ENCODE peak calls at places on chromosomes 5 and 9, in ten cellular contexts. One of them, this sample, is unnamed.

GRCh38 chr5:125477586-125477975 is 731.1 kb upstream of the ZNF608 start:
- DNase-seq in HT1080: no peak
- DNase-seq in stimulated activated CD4-positive, alpha-beta T cell treated with anti-CD3 and anti-CD28 coated beads, Interleukin-1b, Interleukin-23, amount 100 ng/mL, for 24 hours: no peak
- DNase-seq in activated CD8-positive, alpha-beta memory T cell treated with anti-CD3 and anti-CD28 coated beads for 48 hours: no peak
- DNase-seq in AG10803: no peak
- DNase-seq in stimulated activated CD8-positive, alpha-beta memory T cell treated with anti-CD3 and anti-CD28 coated beads, Interleukin-15, amount 100 ng/mL, for 4 hours: no peak
- DNase-seq in dermis microvascular lymphatic vessel endothelial cell: no peak
- DNase-seq in substantia nigra: no peak
- DNase-seq in H9: no peak
- DNase-seq in GM12892: no peak
- DNase-seq in this sample: no peak

GRCh38 chr9:128252317-128253139 is 23.3 kb downstream of the GOLGA2 start:
- DNase-seq in GM12892: no peak
- DNase-seq in AG10803: no peak
- DNase-seq in stimulated activated CD8-positive, alpha-beta memory T cell treated with anti-CD3 and anti-CD28 coated beads, Interleukin-15, amount 100 ng/mL, for 4 hours: no peak
- DNase-seq in dermis microvascular lymphatic vessel endothelial cell: no peak
- DNase-seq in stimulated activated CD4-positive, alpha-beta T cell treated with anti-CD3 and anti-CD28 coated beads, Interleukin-1b, Interleukin-23, amount 100 ng/mL, for 24 hours: no peak
- DNase-seq in H9: no peak
- DNase-seq in substantia nigra: no peak
- DNase-seq in activated CD8-positive, alpha-beta memory T cell treated with anti-CD3 and anti-CD28 coated beads for 48 hours: no peak
- DNase-seq in HT1080: no peak
- DNase-seq in this sample: no peak

GRCh38 chr9:70161414-70161732 is 97.4 kb upstream of the SMC5 start:
- DNase-seq in H9: no peak
- DNase-seq in GM12892: no peak
- DNase-seq in dermis microvascular lymphatic vessel endothelial cell: no peak
- DNase-seq in HT1080: no peak
- DNase-seq in activated CD8-positive, alpha-beta memory T cell treated with anti-CD3 and anti-CD28 coated beads for 48 hours: no peak
- DNase-seq in stimulated activated CD8-positive, alpha-beta memory T cell treated with anti-CD3 and anti-CD28 coated beads, Interleukin-15, amount 100 ng/mL, for 4 hours: no peak
- DNase-seq in stimulated activated CD4-positive, alpha-beta T cell treated with anti-CD3 and anti-CD28 coated beads, Interleukin-1b, Interleukin-23, amount 100 ng/mL, for 24 hours: no peak
- DNase-seq in AG10803: no peak
- DNase-seq in substantia nigra: no peak
- DNase-seq in this sample: no peak

GRCh38 chr9:105447386-105447813 is 434 bp upstream of the FSD1L start:
- DNase-seq in stimulated activated CD8-positive, alpha-beta memory T cell treated with anti-CD3 and anti-CD28 coated beads, Interleukin-15, amount 100 ng/mL, for 4 hours: no peak
- DNase-seq in stimulated activated CD4-positive, alpha-beta T cell treated with anti-CD3 and anti-CD28 coated beads, Interleukin-1b, Interleukin-23, amount 100 ng/mL, for 24 hours: no peak
- DNase-seq in GM12892: no peak
- DNase-seq in AG10803: no peak
- DNase-seq in activated CD8-positive, alpha-beta memory T cell treated with anti-CD3 and anti-CD28 coated beads for 48 hours: no peak
- DNase-seq in dermis microvascular lymphatic vessel endothelial cell: no peak
- DNase-seq in HT1080: no peak
- DNase-seq in H9: no peak
- DNase-seq in substantia nigra: no peak
- DNase-seq in this sample: no peak

GRCh38 chr5:7850533-7851239 is at the start of gene CFAP90:
- DNase-seq in H9: peak; percentile 93
- DNase-seq in GM12892: no peak
- DNase-seq in dermis microvascular lymphatic vessel endothelial cell: peak; percentile 12
- DNase-seq in AG10803: peak; percentile 20
- DNase-seq in stimulated activated CD8-positive, alpha-beta memory T cell treated with anti-CD3 and anti-CD28 coated beads, Interleukin-15, amount 100 ng/mL, for 4 hours: no peak
- DNase-seq in stimulated activated CD4-positive, alpha-beta T cell treated with anti-CD3 and anti-CD28 coated beads, Interleukin-1b, Interleukin-23, amount 100 ng/mL, for 24 hours: no peak
- DNase-seq in activated CD8-positive, alpha-beta memory T cell treated with anti-CD3 and anti-CD28 coated beads for 48 hours: no peak
- DNase-seq in substantia nigra: no peak
- DNase-seq in HT1080: no peak
- DNase-seq in this sample: peak; percentile 55

GRCh38 chr9:73093740-73094379 is 57.8 kb upstream of the ANXA1 start:
- DNase-seq in H9: no peak
- DNase-seq in HT1080: peak; percentile 26
- DNase-seq in AG10803: peak; percentile 33
- DNase-seq in stimulated activated CD4-positive, alpha-beta T cell treated with anti-CD3 and anti-CD28 coated beads, Interleukin-1b, Interleukin-23, amount 100 ng/mL, for 24 hours: no peak
- DNase-seq in substantia nigra: no peak
- DNase-seq in GM12892: no peak
- DNase-seq in activated CD8-positive, alpha-beta memory T cell treated with anti-CD3 and anti-CD28 coated beads for 48 hours: no peak
- DNase-seq in stimulated activated CD8-positive, alpha-beta memory T cell treated with anti-CD3 and anti-CD28 coated beads, Interleukin-15, amount 100 ng/mL, for 4 hours: no peak
- DNase-seq in dermis microvascular lymphatic vessel endothelial cell: no peak
- DNase-seq in this sample: no peak

GRCh38 chr5:171848006-171848405 is 62.4 kb downstream of the SMIM23 start:
- DNase-seq in H9: no peak
- DNase-seq in substantia nigra: no peak
- DNase-seq in stimulated activated CD4-positive, alpha-beta T cell treated with anti-CD3 and anti-CD28 coated beads, Interleukin-1b, Interleukin-23, amount 100 ng/mL, for 24 hours: no peak
- DNase-seq in dermis microvascular lymphatic vessel endothelial cell: no peak
- DNase-seq in AG10803: no peak
- DNase-seq in stimulated activated CD8-positive, alpha-beta memory T cell treated with anti-CD3 and anti-CD28 coated beads, Interleukin-15, amount 100 ng/mL, for 4 hours: no peak
- DNase-seq in activated CD8-positive, alpha-beta memory T cell treated with anti-CD3 and anti-CD28 coated beads for 48 hours: no peak
- DNase-seq in GM12892: no peak
- DNase-seq in HT1080: no peak
- DNase-seq in this sample: no peak

GRCh38 chr5:136979131-136979530 is 520.0 kb downstream of the SPOCK1 start:
- DNase-seq in HT1080: peak; percentile 83
- DNase-seq in substantia nigra: no peak
- DNase-seq in H9: no peak
- DNase-seq in stimulated activated CD4-positive, alpha-beta T cell treated with anti-CD3 and anti-CD28 coated beads, Interleukin-1b, Interleukin-23, amount 100 ng/mL, for 24 hours: no peak
- DNase-seq in activated CD8-positive, alpha-beta memory T cell treated with anti-CD3 and anti-CD28 coated beads for 48 hours: no peak
- DNase-seq in AG10803: no peak
- DNase-seq in GM12892: no peak
- DNase-seq in stimulated activated CD8-positive, alpha-beta memory T cell treated with anti-CD3 and anti-CD28 coated beads, Interleukin-15, amount 100 ng/mL, for 4 hours: no peak
- DNase-seq in dermis microvascular lymphatic vessel endothelial cell: no peak
- DNase-seq in this sample: no peak

GRCh38 chr5:133214153-133214820 is 162.5 kb downstream of the HSPA4 start:
- DNase-seq in stimulated activated CD4-positive, alpha-beta T cell treated with anti-CD3 and anti-CD28 coated beads, Interleukin-1b, Interleukin-23, amount 100 ng/mL, for 24 hours: no peak
- DNase-seq in substantia nigra: no peak
- DNase-seq in dermis microvascular lymphatic vessel endothelial cell: peak; percentile 12
- DNase-seq in GM12892: no peak
- DNase-seq in stimulated activated CD8-positive, alpha-beta memory T cell treated with anti-CD3 and anti-CD28 coated beads, Interleukin-15, amount 100 ng/mL, for 4 hours: no peak
- DNase-seq in H9: no peak
- DNase-seq in HT1080: no peak
- DNase-seq in activated CD8-positive, alpha-beta memory T cell treated with anti-CD3 and anti-CD28 coated beads for 48 hours: no peak
- DNase-seq in AG10803: no peak
- DNase-seq in this sample: no peak

GRCh38 chr5:17340816-17341215 is 123.4 kb downstream of the BASP1 start:
- DNase-seq in AG10803: no peak
- DNase-seq in GM12892: no peak
- DNase-seq in substantia nigra: no peak
- DNase-seq in dermis microvascular lymphatic vessel endothelial cell: no peak
- DNase-seq in stimulated activated CD8-positive, alpha-beta memory T cell treated with anti-CD3 and anti-CD28 coated beads, Interleukin-15, amount 100 ng/mL, for 4 hours: no peak
- DNase-seq in stimulated activated CD4-positive, alpha-beta T cell treated with anti-CD3 and anti-CD28 coated beads, Interleukin-1b, Interleukin-23, amount 100 ng/mL, for 24 hours: no peak
- DNase-seq in activated CD8-positive, alpha-beta memory T cell treated with anti-CD3 and anti-CD28 coated beads for 48 hours: no peak
- DNase-seq in HT1080: no peak
- DNase-seq in H9: no peak
- DNase-seq in this sample: no peak

GRCh38 chr9:4936823-4937222 is 48.2 kb upstream of the JAK2 start:
- DNase-seq in HT1080: no peak
- DNase-seq in GM12892: no peak
- DNase-seq in dermis microvascular lymphatic vessel endothelial cell: no peak
- DNase-seq in AG10803: no peak
- DNase-seq in stimulated activated CD8-positive, alpha-beta memory T cell treated with anti-CD3 and anti-CD28 coated beads, Interleukin-15, amount 100 ng/mL, for 4 hours: no peak
- DNase-seq in substantia nigra: no peak
- DNase-seq in activated CD8-positive, alpha-beta memory T cell treated with anti-CD3 and anti-CD28 coated beads for 48 hours: no peak
- DNase-seq in H9: no peak
- DNase-seq in stimulated activated CD4-positive, alpha-beta T cell treated with anti-CD3 and anti-CD28 coated beads, Interleukin-1b, Interleukin-23, amount 100 ng/mL, for 24 hours: no peak
- DNase-seq in this sample: no peak

GRCh38 chr5:176877793-176878331 is 21.3 kb downstream of the HK3 start:
- DNase-seq in dermis microvascular lymphatic vessel endothelial cell: no peak
- DNase-seq in H9: no peak
- DNase-seq in stimulated activated CD4-positive, alpha-beta T cell treated with anti-CD3 and anti-CD28 coated beads, Interleukin-1b, Interleukin-23, amount 100 ng/mL, for 24 hours: no peak
- DNase-seq in stimulated activated CD8-positive, alpha-beta memory T cell treated with anti-CD3 and anti-CD28 coated beads, Interleukin-15, amount 100 ng/mL, for 4 hours: no peak
- DNase-seq in GM12892: no peak
- DNase-seq in activated CD8-positive, alpha-beta memory T cell treated with anti-CD3 and anti-CD28 coated beads for 48 hours: no peak
- DNase-seq in substantia nigra: no peak
- DNase-seq in HT1080: no peak
- DNase-seq in AG10803: no peak
- DNase-seq in this sample: no peak

GRCh38 chr5:72467421-72467820 is 39.8 kb downstream of the ZNF366 start:
- DNase-seq in activated CD8-positive, alpha-beta memory T cell treated with anti-CD3 and anti-CD28 coated beads for 48 hours: no peak
- DNase-seq in dermis microvascular lymphatic vessel endothelial cell: no peak
- DNase-seq in HT1080: no peak
- DNase-seq in stimulated activated CD4-positive, alpha-beta T cell treated with anti-CD3 and anti-CD28 coated beads, Interleukin-1b, Interleukin-23, amount 100 ng/mL, for 24 hours: no peak
- DNase-seq in AG10803: no peak
- DNase-seq in substantia nigra: no peak
- DNase-seq in GM12892: no peak
- DNase-seq in stimulated activated CD8-positive, alpha-beta memory T cell treated with anti-CD3 and anti-CD28 coated beads, Interleukin-15, amount 100 ng/mL, for 4 hours: no peak
- DNase-seq in H9: no peak
- DNase-seq in this sample: no peak

GRCh38 chr9:93079371-93079770 is 16.6 kb upstream of the CARD19 start:
- DNase-seq in H9: no peak
- DNase-seq in HT1080: no peak
- DNase-seq in stimulated activated CD8-positive, alpha-beta memory T cell treated with anti-CD3 and anti-CD28 coated beads, Interleukin-15, amount 100 ng/mL, for 4 hours: no peak
- DNase-seq in substantia nigra: no peak
- DNase-seq in AG10803: no peak
- DNase-seq in stimulated activated CD4-positive, alpha-beta T cell treated with anti-CD3 and anti-CD28 coated beads, Interleukin-1b, Interleukin-23, amount 100 ng/mL, for 24 hours: no peak
- DNase-seq in dermis microvascular lymphatic vessel endothelial cell: no peak
- DNase-seq in GM12892: no peak
- DNase-seq in activated CD8-positive, alpha-beta memory T cell treated with anti-CD3 and anti-CD28 coated beads for 48 hours: no peak
- DNase-seq in this sample: peak; percentile 22

GRCh38 chr9:93826209-93826608 is 128.9 kb downstream of the BARX1 start:
- DNase-seq in activated CD8-positive, alpha-beta memory T cell treated with anti-CD3 and anti-CD28 coated beads for 48 hours: peak; percentile 19
- DNase-seq in GM12892: no peak
- DNase-seq in H9: peak; percentile 87
- DNase-seq in stimulated activated CD8-positive, alpha-beta memory T cell treated with anti-CD3 and anti-CD28 coated beads, Interleukin-15, amount 100 ng/mL, for 4 hours: no peak
- DNase-seq in dermis microvascular lymphatic vessel endothelial cell: no peak
- DNase-seq in HT1080: no peak
- DNase-seq in stimulated activated CD4-positive, alpha-beta T cell treated with anti-CD3 and anti-CD28 coated beads, Interleukin-1b, Interleukin-23, amount 100 ng/mL, for 24 hours: no peak
- DNase-seq in AG10803: no peak
- DNase-seq in substantia nigra: no peak
- DNase-seq in this sample: no peak

GRCh38 chr5:126808619-126809018 is 31.7 kb downstream of the LMNB1 start:
- DNase-seq in dermis microvascular lymphatic vessel endothelial cell: no peak
- DNase-seq in stimulated activated CD4-positive, alpha-beta T cell treated with anti-CD3 and anti-CD28 coated beads, Interleukin-1b, Interleukin-23, amount 100 ng/mL, for 24 hours: no peak
- DNase-seq in GM12892: no peak
- DNase-seq in H9: no peak
- DNase-seq in stimulated activated CD8-positive, alpha-beta memory T cell treated with anti-CD3 and anti-CD28 coated beads, Interleukin-15, amount 100 ng/mL, for 4 hours: no peak
- DNase-seq in activated CD8-positive, alpha-beta memory T cell treated with anti-CD3 and anti-CD28 coated beads for 48 hours: no peak
- DNase-seq in HT1080: peak; percentile 54
- DNase-seq in AG10803: peak; percentile 46
- DNase-seq in substantia nigra: no peak
- DNase-seq in this sample: no peak

GRCh38 chr9:119458068-119458467 is 88.8 kb upstream of the BRINP1 start:
- DNase-seq in activated CD8-positive, alpha-beta memory T cell treated with anti-CD3 and anti-CD28 coated beads for 48 hours: no peak
- DNase-seq in substantia nigra: no peak
- DNase-seq in H9: no peak
- DNase-seq in GM12892: no peak
- DNase-seq in HT1080: no peak
- DNase-seq in AG10803: no peak
- DNase-seq in stimulated activated CD8-positive, alpha-beta memory T cell treated with anti-CD3 and anti-CD28 coated beads, Interleukin-15, amount 100 ng/mL, for 4 hours: no peak
- DNase-seq in stimulated activated CD4-positive, alpha-beta T cell treated with anti-CD3 and anti-CD28 coated beads, Interleukin-1b, Interleukin-23, amount 100 ng/mL, for 24 hours: no peak
- DNase-seq in dermis microvascular lymphatic vessel endothelial cell: no peak
- DNase-seq in this sample: no peak

GRCh38 chr9:6414291-6414690 is 1.3 kb downstream of the UHRF2 start:
- DNase-seq in AG10803: peak; percentile 83
- DNase-seq in activated CD8-positive, alpha-beta memory T cell treated with anti-CD3 and anti-CD28 coated beads for 48 hours: no peak
- DNase-seq in stimulated activated CD8-positive, alpha-beta memory T cell treated with anti-CD3 and anti-CD28 coated beads, Interleukin-15, amount 100 ng/mL, for 4 hours: no peak
- DNase-seq in GM12892: no peak
- DNase-seq in HT1080: peak; percentile 18
- DNase-seq in stimulated activated CD4-positive, alpha-beta T cell treated with anti-CD3 and anti-CD28 coated beads, Interleukin-1b, Interleukin-23, amount 100 ng/mL, for 24 hours: no peak
- DNase-seq in dermis microvascular lymphatic vessel endothelial cell: no peak
- DNase-seq in substantia nigra: no peak
- DNase-seq in H9: no peak
- DNase-seq in this sample: no peak

GRCh38 chr5:119896851-119897536 is 267.6 kb downstream of the FAM170A start:
- DNase-seq in substantia nigra: no peak
- DNase-seq in HT1080: no peak
- DNase-seq in AG10803: no peak
- DNase-seq in stimulated activated CD4-positive, alpha-beta T cell treated with anti-CD3 and anti-CD28 coated beads, Interleukin-1b, Interleukin-23, amount 100 ng/mL, for 24 hours: no peak
- DNase-seq in activated CD8-positive, alpha-beta memory T cell treated with anti-CD3 and anti-CD28 coated beads for 48 hours: no peak
- DNase-seq in stimulated activated CD8-positive, alpha-beta memory T cell treated with anti-CD3 and anti-CD28 coated beads, Interleukin-15, amount 100 ng/mL, for 4 hours: no peak
- DNase-seq in GM12892: no peak
- DNase-seq in dermis microvascular lymphatic vessel endothelial cell: no peak
- DNase-seq in H9: no peak
- DNase-seq in this sample: no peak

GRCh38 chr5:79567926-79568549 is 44.2 kb upstream of the TENT2 start:
- DNase-seq in GM12892: no peak
- DNase-seq in stimulated activated CD8-positive, alpha-beta memory T cell treated with anti-CD3 and anti-CD28 coated beads, Interleukin-15, amount 100 ng/mL, for 4 hours: no peak
- DNase-seq in HT1080: no peak
- DNase-seq in AG10803: peak; percentile 17
- DNase-seq in H9: no peak
- DNase-seq in activated CD8-positive, alpha-beta memory T cell treated with anti-CD3 and anti-CD28 coated beads for 48 hours: no peak
- DNase-seq in dermis microvascular lymphatic vessel endothelial cell: no peak
- DNase-seq in stimulated activated CD4-positive, alpha-beta T cell treated with anti-CD3 and anti-CD28 coated beads, Interleukin-1b, Interleukin-23, amount 100 ng/mL, for 24 hours: no peak
- DNase-seq in substantia nigra: no peak
- DNase-seq in this sample: no peak

GRCh38 chr5:231661-232060 is 13.5 kb downstream of the SDHA start:
- DNase-seq in stimulated activated CD8-positive, alpha-beta memory T cell treated with anti-CD3 and anti-CD28 coated beads, Interleukin-15, amount 100 ng/mL, for 4 hours: no peak
- DNase-seq in GM12892: no peak
- DNase-seq in AG10803: no peak
- DNase-seq in activated CD8-positive, alpha-beta memory T cell treated with anti-CD3 and anti-CD28 coated beads for 48 hours: no peak
- DNase-seq in HT1080: no peak
- DNase-seq in stimulated activated CD4-positive, alpha-beta T cell treated with anti-CD3 and anti-CD28 coated beads, Interleukin-1b, Interleukin-23, amount 100 ng/mL, for 24 hours: no peak
- DNase-seq in substantia nigra: peak; percentile 8
- DNase-seq in H9: no peak
- DNase-seq in dermis microvascular lymphatic vessel endothelial cell: no peak
- DNase-seq in this sample: no peak

GRCh38 chr9:124037790-124038189 is 26.2 kb downstream of the LHX2 start:
- DNase-seq in dermis microvascular lymphatic vessel endothelial cell: no peak
- DNase-seq in GM12892: no peak
- DNase-seq in substantia nigra: no peak
- DNase-seq in stimulated activated CD4-positive, alpha-beta T cell treated with anti-CD3 and anti-CD28 coated beads, Interleukin-1b, Interleukin-23, amount 100 ng/mL, for 24 hours: no peak
- DNase-seq in stimulated activated CD8-positive, alpha-beta memory T cell treated with anti-CD3 and anti-CD28 coated beads, Interleukin-15, amount 100 ng/mL, for 4 hours: no peak
- DNase-seq in activated CD8-positive, alpha-beta memory T cell treated with anti-CD3 and anti-CD28 coated beads for 48 hours: no peak
- DNase-seq in HT1080: no peak
- DNase-seq in H9: no peak
- DNase-seq in AG10803: peak; percentile 9
- DNase-seq in this sample: no peak

GRCh38 chr5:105639068-105639467 is 2031.7 kb downstream of the EFNA5 start:
- DNase-seq in substantia nigra: no peak
- DNase-seq in HT1080: no peak
- DNase-seq in H9: peak; percentile 84
- DNase-seq in AG10803: no peak
- DNase-seq in stimulated activated CD4-positive, alpha-beta T cell treated with anti-CD3 and anti-CD28 coated beads, Interleukin-1b, Interleukin-23, amount 100 ng/mL, for 24 hours: no peak
- DNase-seq in GM12892: no peak
- DNase-seq in stimulated activated CD8-positive, alpha-beta memory T cell treated with anti-CD3 and anti-CD28 coated beads, Interleukin-15, amount 100 ng/mL, for 4 hours: no peak
- DNase-seq in dermis microvascular lymphatic vessel endothelial cell: no peak
- DNase-seq in activated CD8-positive, alpha-beta memory T cell treated with anti-CD3 and anti-CD28 coated beads for 48 hours: no peak
- DNase-seq in this sample: no peak

This sample was measured in Right ventricle myocardium superior.